ENCODE peak calls at places on chromosomes 11 and 22, in five cellular contexts. B, C, M, D and U are unnamed samples.

GRCh38 chr22:23762866-23763578 is at the start of gene C22orf15:
- DNase-seq in B (no peak), C (no peak), M (no peak), D (peak; percentile 25), U (peak; percentile 34)

GRCh38 chr11:65290448-65291165 is 24.1 kb upstream of the CDC42EP2 start:
- DNase-seq in B (peak; percentile 89), C (peak; percentile 100), M (no peak), D (no peak), U (no peak)

GRCh38 chr11:128802358-128802981 is 64.6 kb downstream of the KCNJ1 start:
- DNase-seq in B (no peak), C (peak; percentile 15), M (peak; percentile 57), D (no peak), U (no peak)

GRCh38 chr11:63767415-63768231 is 952 bp downstream of the ZFTA start:
- DNase-seq in B (no peak), C (peak; percentile 91), M (peak; percentile 97), D (peak; percentile 56), U (peak; percentile 62)

GRCh38 chr11:102438311-102439062 is 14.1 kb downstream of the TMEM123 start:
- DNase-seq in B (no peak), C (no peak), M (peak; percentile 25), D (peak; percentile 56), U (peak; percentile 55)

GRCh38 chr11:1233351-1234053 is 10.6 kb downstream of the MUC5B start:
- DNase-seq in B (no peak), C (no peak), M (peak; percentile 2), D (no peak), U (no peak)

GRCh38 chr11:44972746-44973435 is 22.2 kb upstream of the TP53I11 start:
- DNase-seq in B (no peak), C (no peak), M (no peak), D (no peak), U (no peak)

GRCh38 chr11:3090096-3090901 is 33.1 kb upstream of the CARS1 start:
- DNase-seq in B (no peak), C (no peak), M (no peak), D (no peak), U (no peak)

GRCh38 chr22:38981005-38981658 is 1.0 kb upstream of the APOBEC3B start:
- DNase-seq in B (no peak), C (peak; percentile 8), M (peak; percentile 16), D (peak; percentile 30), U (peak; percentile 34)